ENCODE peak calls at places on chromosomes 3 and 15, in six cellular contexts. I, V, A, N, O and E are unnamed samples.

GRCh38 chr15:80404719-80405553 is 754 bp downstream of the ARNT2 start:
- DNase-seq in I (no peak), V (no peak), A (no peak), N (peak; percentile 9), O (no peak), E (no peak)

GRCh38 chr3:129793947-129794318 is 99.6 kb downstream of the TMCC1 start:
- DNase-seq in I (no peak), V (no peak), A (no peak), N (no peak), O (no peak), E (peak; percentile 89)

GRCh38 chr3:79415351-79415750 is 352.4 kb downstream of the ROBO1 start:
- DNase-seq in I (no peak), V (no peak), A (no peak), N (no peak), O (no peak), E (no peak)

GRCh38 chr3:177594096-177594495 is 396.8 kb upstream of the TBL1XR1 start:
- DNase-seq in I (no peak), V (no peak), A (no peak), N (no peak), O (no peak), E (no peak)

GRCh38 chr15:31306426-31307269 is 20.0 kb upstream of the KLF13 start:
- DNase-seq in I (no peak), V (no peak), A (peak; percentile 90), N (no peak), O (no peak), E (no peak)

GRCh38 chr15:60370804-60371700 is 26.7 kb downstream of the ANXA2 start:
- DNase-seq in I (no peak), V (peak; percentile 79), A (peak; percentile 61), N (peak; percentile 38), O (peak; percentile 98), E (no peak)

GRCh38 chr3:64464955-64465354 is 222.8 kb downstream of the ADAMTS9 start:
- DNase-seq in I (no peak), V (no peak), A (no peak), N (no peak), O (no peak), E (no peak)

GRCh38 chr3:52934626-52935530 is 37.5 kb upstream of the STIMATE start:
- DNase-seq in I (peak; percentile 24), V (no peak), A (no peak), N (peak; percentile 22), O (peak; percentile 53), E (peak; percentile 83)

GRCh38 chr15:92385096-92385495 is 8.6 kb upstream of the ST8SIA2 start:
- DNase-seq in I (no peak), V (no peak), A (no peak), N (no peak), O (no peak), E (no peak)

GRCh38 chr3:171770689-171771620 is 39.3 kb downstream of the PLD1 start:
- DNase-seq in I (no peak), V (peak; percentile 79), A (peak; percentile 59), N (no peak), O (peak; percentile 80), E (peak; percentile 84)

GRCh38 chr3:123026551-123027291 is 842 bp downstream of the SEMA5B start:
- DNase-seq in I (no peak), V (no peak), A (no peak), N (no peak), O (no peak), E (no peak)

GRCh38 chr3:6779140-6779539 is 81.8 kb upstream of the GRM7 start:
- DNase-seq in I (no peak), V (no peak), A (no peak), N (no peak), O (no peak), E (peak; percentile 14)

GRCh38 chr3:176759815-176760506 is 437.3 kb downstream of the TBL1XR1 start:
- DNase-seq in I (no peak), V (no peak), A (peak; percentile 47), N (no peak), O (no peak), E (no peak)

GRCh38 chr3:117558681-117559080 is 849.1 kb downstream of the TUSC7 start:
- DNase-seq in I (no peak), V (no peak), A (no peak), N (no peak), O (no peak), E (no peak)

GRCh38 chr15:38996111-38996541 is 431.5 kb upstream of the RASGRP1 start:
- DNase-seq in I (no peak), V (no peak), A (no peak), N (no peak), O (peak; percentile 94), E (no peak)

GRCh38 chr15:22903961-22904534 is 65.6 kb downstream of the NIPA2 start:
- DNase-seq in I (no peak), V (no peak), A (peak; percentile 55), N (no peak), O (no peak), E (no peak)

GRCh38 chr3:134373278-134373941 is 837 bp downstream of the AMOTL2 start:
- DNase-seq in I (no peak), V (no peak), A (peak; percentile 29), N (no peak), O (peak; percentile 86), E (no peak)

GRCh38 chr3:189172668-189173419 is 1.1 kb downstream of the TPRG1 start:
- DNase-seq in I (no peak), V (peak; percentile 12), A (no peak), N (no peak), O (no peak), E (no peak)

GRCh38 chr3:44045476-44046275 is 196.0 kb upstream of the TOPAZ1 start:
- DNase-seq in I (no peak), V (no peak), A (peak; percentile 85), N (no peak), O (no peak), E (peak; percentile 85)

GRCh38 chr3:184771158-184771730 is 40.7 kb upstream of the VPS8 start:
- DNase-seq in I (no peak), V (no peak), A (no peak), N (no peak), O (no peak), E (no peak)

GRCh38 chr15:79381593-79381992 is 50.5 kb upstream of the MINAR1 start:
- DNase-seq in I (no peak), V (no peak), A (no peak), N (no peak), O (no peak), E (no peak)

GRCh38 chr3:95923496-95924210 is 890.7 kb upstream of the EPHA6 start:
- DNase-seq in I (no peak), V (peak; percentile 1), A (no peak), N (no peak), O (peak; percentile 92), E (peak; percentile 96)

GRCh38 chr3:188700497-188700896 is 471.3 kb upstream of the TPRG1 start:
- DNase-seq in I (no peak), V (no peak), A (no peak), N (no peak), O (no peak), E (no peak)